ENCODE peak calls at places on chromosomes 2 and 18, in eight cellular contexts. H is endothelial cell; S is GM12891; A is T47D; N is choroid plexus epithelial cell; J is activated T-helper 1 cell treated with anti-CD3 and anti-CD28 coated beads, Interleukin-2, amount 50 U/mL, for 16 hours; O is GM23338; W is nucleus accumbens. I is an unnamed sample.
A peak's percentile ranks its signal among the peaks of the same experiment; 100 is the strongest.

GRCh38 chr2:158893057-158893456 is 75.4 kb upstream of the TANC1 start:
- DNase-seq in W (no peak), J (no peak), A (peak; percentile 4), O (no peak), S (no peak), H (no peak), N (peak; percentile 28), I (no peak)

GRCh38 chr2:44230378-44230777 is 44.9 kb upstream of the SLC3A1 start:
- DNase-seq in O (peak; percentile 28), A (no peak), N (no peak), J (no peak), H (no peak), S (no peak), W (no peak), I (no peak)

GRCh38 chr18:48948112-48949050 is 2.4 kb downstream of the SMAD7 start:
- DNase-seq in S (no peak), J (no peak), N (peak; percentile 85), O (peak; percentile 69), W (no peak), H (peak; percentile 58), A (peak; percentile 30), I (peak; percentile 93)

GRCh38 chr2:140695163-140695562 is 1435.7 kb downstream of the LRP1B start:
- DNase-seq in O (peak; percentile 36), N (peak; percentile 79), J (no peak), S (no peak), A (no peak), H (no peak), W (no peak), I (no peak)

GRCh38 chr18:62436636-62437519 is 85.9 kb upstream of the ZCCHC2 start:
- DNase-seq in H (no peak), S (no peak), O (no peak), N (peak; percentile 83), A (no peak), W (no peak), J (no peak), I (no peak)

GRCh38 chr18:33757037-33757436 is 179.0 kb downstream of the ASXL3 start:
- DNase-seq in O (no peak), S (no peak), W (no peak), A (no peak), N (peak; percentile 10), J (no peak), H (no peak), I (no peak)

GRCh38 chr2:30978854-30979253 is 159.4 kb downstream of the GALNT14 start:
- DNase-seq in N (no peak), S (no peak), O (peak; percentile 19), H (no peak), J (no peak), A (no peak), W (no peak), I (no peak)

GRCh38 chr18:46320928-46321855 is 217.0 kb downstream of the HAUS1 start:
- DNase-seq in J (no peak), S (no peak), A (no peak), W (no peak), N (peak; percentile 72), H (no peak), O (no peak), I (no peak)

GRCh38 chr18:44771957-44772917 is 91.5 kb downstream of the SETBP1 start:
- DNase-seq in O (no peak), N (peak; percentile 77), A (no peak), S (no peak), H (no peak), J (no peak), W (no peak), I (peak; percentile 48)

GRCh38 chr18:8990276-8991031 is 112.0 kb upstream of the NDUFV2 start:
- DNase-seq in W (peak; percentile 16), A (no peak), N (no peak), J (no peak), O (no peak), S (no peak), H (no peak), I (no peak)

GRCh38 chr2:121716126-121716525 is 20.5 kb downstream of the NIFK start:
- DNase-seq in O (no peak), J (no peak), N (no peak), S (no peak), A (no peak), H (no peak), W (no peak), I (no peak)

GRCh38 chr2:142180820-142181533 is 50.2 kb upstream of the LRP1B start:
- DNase-seq in A (no peak), H (peak; percentile 60), J (no peak), N (peak; percentile 65), W (no peak), S (no peak), O (peak; percentile 87), I (no peak)

GRCh38 chr2:120999374-121000097 is 263.9 kb downstream of the GLI2 start:
- DNase-seq in H (no peak), N (no peak), A (no peak), J (no peak), S (no peak), O (no peak), W (no peak), I (no peak)

GRCh38 chr2:30590407-30590806 is 143.4 kb downstream of the LCLAT1 start:
- DNase-seq in A (no peak), N (no peak), H (no peak), J (no peak), S (no peak), W (no peak), O (no peak), I (no peak)

GRCh38 chr18:2979871-2980606 is 32.9 kb downstream of the LPIN2 start:
- DNase-seq in H (no peak), S (no peak), N (no peak), W (no peak), A (no peak), O (no peak), J (no peak), I (no peak)

GRCh38 chr2:9306910-9307309 is 100.3 kb downstream of the ASAP2 start:
- DNase-seq in O (no peak), J (no peak), S (no peak), A (no peak), N (no peak), H (no peak), W (no peak), I (no peak)

GRCh38 chr2:191866675-191867506 is 20.0 kb upstream of the CAVIN2 start:
- DNase-seq in A (no peak), W (no peak), J (no peak), O (no peak), H (no peak), N (peak; percentile 92), S (no peak), I (peak; percentile 29)

GRCh38 chr18:59264651-59265245 is 8.5 kb downstream of the RAX start:
- DNase-seq in W (no peak), O (peak; percentile 56), J (no peak), H (peak; percentile 24), A (no peak), S (no peak), N (no peak), I (no peak)

GRCh38 chr2:43300781-43301586 is 74.6 kb upstream of the ZFP36L2 start:
- DNase-seq in H (no peak), A (no peak), J (no peak), O (no peak), N (no peak), S (no peak), W (no peak), I (no peak)

GRCh38 chr18:50161806-50162205 is 33.1 kb downstream of the MYO5B start:
- DNase-seq in N (no peak), W (no peak), O (no peak), A (peak; percentile 16), J (no peak), S (no peak), H (no peak), I (no peak)

GRCh38 chr2:207743514-207743913 is 26.2 kb downstream of the FZD5 start:
- DNase-seq in O (no peak), A (no peak), S (no peak), H (no peak), J (no peak), W (no peak), N (no peak), I (no peak)

GRCh38 chr2:85246348-85246747 is 81.4 kb downstream of the TGOLN2 start:
- DNase-seq in H (no peak), N (no peak), A (no peak), S (no peak), J (no peak), W (peak; percentile 23), O (no peak), I (no peak)

GRCh38 chr2:113370478-113371091 is 66.9 kb upstream of the ZNG1B start:
- DNase-seq in S (peak; percentile 29), H (peak; percentile 65), J (peak; percentile 38), N (peak; percentile 87), O (peak; percentile 83), W (no peak), A (peak; percentile 36), I (peak; percentile 53)

I was measured in HuH-7.5.